ENCODE peak calls at places on chromosome 4, in seven cellular contexts. A, C, G, H, D, S and P are unnamed samples. For H3K9me3, the result is how much of the 10 kb centered on the place peaks cover.

GRCh38 chr4:11732155-11732554 is 303.5 kb upstream of the HS3ST1 start:
- DNase-seq in A (no peak), C (no peak), G (no peak), H (no peak), D (peak), S (no peak), P (no peak)

GRCh38 chr4:26867914-26868684 is 7.5 kb downstream of the STIM2 start:
- DNase-seq in A (no peak), C (no peak), G (no peak), H (no peak), D (no peak), S (no peak), P (no peak)

GRCh38 chr4:47650584-47651130 is 165.6 kb downstream of the ATP10D start:
- DNase-seq in A (no peak), C (no peak), G (no peak), H (no peak), D (no peak), S (no peak), P (no peak)

GRCh38 chr4:79913581-79913980 is 159.4 kb downstream of the ANTXR2 start:
- DNase-seq in A (no peak), C (no peak), G (no peak), H (no peak), D (no peak), S (no peak), P (no peak)

GRCh38 chr4:120870279-120870673 is 52.2 kb downstream of the PRDM5 start:
- DNase-seq in A (no peak), C (no peak), G (peak), H (no peak), D (no peak), S (peak), P (no peak)

GRCh38 chr4:24722026-24722568 is 73.3 kb upstream of the SOD3 start:
- DNase-seq in A (no peak), C (no peak), G (no peak), H (no peak), D (no peak), S (no peak), P (no peak)

GRCh38 chr4:126899382-126899801 is 733.4 kb upstream of the INTU start:
- DNase-seq in A (no peak), C (peak), G (no peak), H (no peak), D (no peak), S (no peak), P (no peak)

GRCh38 chr4:118858779-118859178 is 22.9 kb upstream of the SEC24D start:
- DNase-seq in A (no peak), C (no peak), G (no peak), H (no peak), D (no peak), S (no peak), P (no peak)

GRCh38 chr4:79576480-79576803 is 168.4 kb upstream of the GK2 start:
- DNase-seq in A (no peak), C (no peak), G (peak), H (no peak), D (no peak), S (no peak), P (no peak)

GRCh38 chr4:88582493-88582892 is 9.8 kb upstream of the HERC3 start:
- DNase-seq in A (no peak), C (no peak), G (no peak), H (no peak), D (no peak), S (no peak), P (no peak)

DNA sequence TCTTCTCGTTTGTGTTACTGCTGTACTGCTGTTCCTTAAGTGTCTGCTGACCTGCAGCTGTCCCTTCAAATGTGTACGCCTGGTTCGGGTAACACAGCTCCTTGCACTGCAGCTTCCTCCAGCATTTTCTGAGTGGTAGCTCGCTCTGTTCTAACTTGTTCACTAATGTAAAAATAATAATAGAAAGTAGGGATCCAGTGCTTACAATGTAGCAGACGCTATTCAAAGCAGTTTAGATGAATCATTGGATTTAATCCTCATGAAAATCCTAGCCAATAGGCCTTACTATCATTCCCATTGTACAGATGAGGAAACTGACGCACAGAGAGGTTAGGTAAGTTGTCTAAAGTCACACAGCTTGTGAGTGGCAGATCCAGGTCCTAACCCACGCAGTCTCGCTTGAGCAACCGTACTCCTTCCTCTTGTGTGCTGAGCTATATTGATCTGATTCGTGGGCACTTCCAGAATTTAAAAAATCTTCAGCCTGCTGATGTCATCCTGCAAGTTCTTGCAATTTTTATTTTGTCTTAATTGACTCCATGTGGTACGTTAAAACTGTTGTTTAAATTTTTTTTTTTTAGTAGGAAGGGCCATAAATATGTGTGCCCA is 448.2 kb upstream of the FAT1 start:
- DNase-seq in A (no peak), C (no peak), G (no peak), H (no peak), D (no peak), S (no peak), P (no peak)
- H3K9me3 ChIP-seq in A (under half), C (under half), G (under half), H (under half), D (under half), S (under half), P (under half)

GRCh38 chr4:112817933-112818921 is 181.3 kb downstream of the LARP7 start:
- DNase-seq in A (peak), C (peak), G (peak), H (peak), D (peak), S (peak), P (peak)
- TF ChIP-seq POLR2AphosphoS5 in A (peak), C (peak), G (no peak), H (no peak), D (no peak), S (peak), P (peak)

GRCh38 chr4:37793562-37793961 is 32.9 kb upstream of the PGM2 start:
- DNase-seq in A (no peak), C (no peak), G (peak), H (peak), D (no peak), S (no peak), P (no peak)

GRCh38 chr4:37792241-37792640 is 34.2 kb upstream of the PGM2 start:
- DNase-seq in A (no peak), C (no peak), G (no peak), H (no peak), D (no peak), S (no peak), P (no peak)

GRCh38 chr4:37794046-37794445 is 32.4 kb upstream of the PGM2 start:
- DNase-seq in A (no peak), C (no peak), G (no peak), H (no peak), D (no peak), S (no peak), P (no peak)

GRCh38 chr4:37788782-37789181 is 37.7 kb upstream of the PGM2 start:
- DNase-seq in A (no peak), C (no peak), G (no peak), H (no peak), D (no peak), S (no peak), P (no peak)
- H3K9me3 ChIP-seq in A (under half), C (under half), G (under half), H (under half), D (under half), S (under half), P (under half)

GRCh38 chr4:74166823-74167222 is 8.9 kb downstream of the MTHFD2L start:
- DNase-seq in A (no peak), C (no peak), G (no peak), H (no peak), D (no peak), S (no peak), P (no peak)

GRCh38 chr4:74168841-74169240 is 10.9 kb downstream of the MTHFD2L start:
- DNase-seq in A (no peak), C (no peak), G (no peak), H (no peak), D (no peak), S (no peak), P (no peak)

GRCh38 chr4:74161676-74162450 is 3.9 kb downstream of the MTHFD2L start:
- DNase-seq in A (no peak), C (no peak), G (no peak), H (no peak), D (no peak), S (no peak), P (no peak)

GRCh38 chr4:74167585-74167984 is 9.7 kb downstream of the MTHFD2L start:
- DNase-seq in A (no peak), C (no peak), G (no peak), H (no peak), D (no peak), S (no peak), P (no peak)

DNA sequence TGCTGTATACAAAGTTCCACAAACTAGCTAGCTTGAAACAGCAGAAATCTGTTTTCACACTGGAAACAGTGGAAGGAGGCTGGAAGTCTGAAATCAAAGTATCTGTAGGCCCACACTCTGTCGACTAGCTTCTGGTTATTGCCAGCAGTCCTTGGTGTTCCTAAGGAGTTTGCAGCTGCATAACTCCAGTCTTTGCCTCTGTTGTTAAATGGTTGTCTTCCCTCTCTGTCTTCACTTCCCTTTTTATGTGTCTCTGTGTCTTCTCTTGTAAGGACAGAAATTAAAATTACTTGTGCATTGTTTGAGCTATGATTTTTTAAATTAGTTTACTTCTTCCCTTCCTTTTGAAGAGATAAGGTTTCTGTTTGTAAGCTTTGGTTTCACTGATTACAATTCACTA is 8.2 kb downstream of the MTHFD2L start:
- DNase-seq in A (no peak), C (no peak), G (no peak), H (no peak), D (no peak), S (no peak), P (no peak)
- TF ChIP-seq POLR2AphosphoS5 in A (no peak), C (no peak), G (no peak), H (no peak), D (no peak), S (no peak), P (no peak)